ENCODE peak calls at places on chromosomes 2 and 18, in six cellular contexts. One of them, this sample, is unnamed.

GRCh38 chr2:168593713-168594112 is 137.6 kb downstream of the CERS6 start:
- DNase-seq in GM23248: peak; percentile 19
- DNase-seq in PC-3: no peak
- DNase-seq in WERI-Rb-1: no peak
- DNase-seq in right atrium auricular region: no peak
- DNase-seq in aorta: no peak
- DNase-seq in this sample: no peak

GRCh38 chr2:189862751-189863150 is 78.5 kb downstream of the PMS1 start:
- DNase-seq in GM23248: no peak
- DNase-seq in PC-3: no peak
- DNase-seq in WERI-Rb-1: no peak
- DNase-seq in right atrium auricular region: no peak
- DNase-seq in aorta: no peak
- DNase-seq in this sample: no peak

GRCh38 chr2:135985826-135986393 is 484 bp upstream of the DARS1 start:
- DNase-seq in GM23248: no peak
- DNase-seq in PC-3: no peak
- DNase-seq in WERI-Rb-1: no peak
- DNase-seq in right atrium auricular region: no peak
- DNase-seq in aorta: no peak
- DNase-seq in this sample: no peak

GRCh38 chr2:119062179-119062578 is 96.4 kb downstream of the C1QL2 start:
- DNase-seq in GM23248: no peak
- DNase-seq in PC-3: no peak
- DNase-seq in WERI-Rb-1: no peak
- DNase-seq in right atrium auricular region: no peak
- DNase-seq in aorta: no peak
- DNase-seq in this sample: no peak

GRCh38 chr2:188369365-188369764 is 77.7 kb downstream of the GULP1 start:
- DNase-seq in GM23248: peak; percentile 72
- DNase-seq in PC-3: peak; percentile 82
- DNase-seq in WERI-Rb-1: peak; percentile 53
- DNase-seq in right atrium auricular region: no peak
- DNase-seq in aorta: no peak
- DNase-seq in this sample: peak; percentile 69

GRCh38 chr2:96642564-96643350 is at the start of gene FER1L5:
- DNase-seq in GM23248: peak; percentile 57
- DNase-seq in PC-3: no peak
- DNase-seq in WERI-Rb-1: peak; percentile 14
- DNase-seq in right atrium auricular region: no peak
- DNase-seq in aorta: no peak
- DNase-seq in this sample: peak; percentile 82

GRCh38 chr2:36659872-36660312 is 36.6 kb upstream of the VIT start:
- DNase-seq in GM23248: peak; percentile 51
- DNase-seq in PC-3: no peak
- DNase-seq in WERI-Rb-1: no peak
- DNase-seq in right atrium auricular region: no peak
- DNase-seq in aorta: no peak
- DNase-seq in this sample: no peak

GRCh38 chr2:1078326-1078885 is 127.8 kb downstream of the SNTG2 start:
- DNase-seq in GM23248: no peak
- DNase-seq in PC-3: no peak
- DNase-seq in WERI-Rb-1: no peak
- DNase-seq in right atrium auricular region: no peak
- DNase-seq in aorta: no peak
- DNase-seq in this sample: no peak

GRCh38 chr2:174336403-174337336 is 1.9 kb downstream of the SP9 start:
- DNase-seq in GM23248: no peak
- DNase-seq in PC-3: no peak
- DNase-seq in WERI-Rb-1: peak; percentile 59
- DNase-seq in right atrium auricular region: no peak
- DNase-seq in aorta: peak; percentile 51
- DNase-seq in this sample: peak; percentile 89

GRCh38 chr18:40877096-40877495 is 1077.9 kb upstream of the PIK3C3 start:
- DNase-seq in GM23248: peak; percentile 72
- DNase-seq in PC-3: peak; percentile 60
- DNase-seq in WERI-Rb-1: no peak
- DNase-seq in right atrium auricular region: no peak
- DNase-seq in aorta: no peak
- DNase-seq in this sample: no peak

GRCh38 chr2:71788186-71788525 is 334.8 kb downstream of the DYSF start:
- DNase-seq in GM23248: no peak
- DNase-seq in PC-3: no peak
- DNase-seq in WERI-Rb-1: no peak
- DNase-seq in right atrium auricular region: peak; percentile 43
- DNase-seq in aorta: no peak
- DNase-seq in this sample: peak; percentile 27

GRCh38 chr2:207334631-207335371 is 169.1 kb upstream of the KLF7 start:
- DNase-seq in GM23248: peak; percentile 98
- DNase-seq in PC-3: peak; percentile 94
- DNase-seq in WERI-Rb-1: no peak
- DNase-seq in right atrium auricular region: peak; percentile 84
- DNase-seq in aorta: peak; percentile 84
- DNase-seq in this sample: peak; percentile 88

GRCh38 chr2:58146707-58147106 is 94.4 kb downstream of the FANCL start:
- DNase-seq in GM23248: peak; percentile 65
- DNase-seq in PC-3: peak; percentile 68
- DNase-seq in WERI-Rb-1: no peak
- DNase-seq in right atrium auricular region: no peak
- DNase-seq in aorta: no peak
- DNase-seq in this sample: no peak

GRCh38 chr2:64846175-64846574 is 143.0 kb upstream of the SLC1A4 start:
- DNase-seq in GM23248: peak; percentile 53
- DNase-seq in PC-3: no peak
- DNase-seq in WERI-Rb-1: no peak
- DNase-seq in right atrium auricular region: no peak
- DNase-seq in aorta: no peak
- DNase-seq in this sample: no peak

GRCh38 chr2:191696001-191696400 is 18.1 kb downstream of the NABP1 start:
- DNase-seq in GM23248: peak; percentile 97
- DNase-seq in PC-3: peak; percentile 54
- DNase-seq in WERI-Rb-1: no peak
- DNase-seq in right atrium auricular region: no peak
- DNase-seq in aorta: peak; percentile 74
- DNase-seq in this sample: no peak

GRCh38 chr18:76386071-76386470 is 109.0 kb downstream of the ZNF516 start:
- DNase-seq in GM23248: no peak
- DNase-seq in PC-3: no peak
- DNase-seq in WERI-Rb-1: no peak
- DNase-seq in right atrium auricular region: no peak
- DNase-seq in aorta: no peak
- DNase-seq in this sample: no peak
- H3K4me3 ChIP-seq in GM23248: no peak overlapping the region
- H3K4me3 ChIP-seq in PC-3: no peak overlapping the region
- H3K4me3 ChIP-seq in WERI-Rb-1: no peak overlapping the region
- H3K4me3 ChIP-seq in right atrium auricular region: no peak overlapping the region
- H3K4me3 ChIP-seq in aorta: no peak overlapping the region
- H3K4me3 ChIP-seq in this sample: no peak overlapping the region

DNA sequence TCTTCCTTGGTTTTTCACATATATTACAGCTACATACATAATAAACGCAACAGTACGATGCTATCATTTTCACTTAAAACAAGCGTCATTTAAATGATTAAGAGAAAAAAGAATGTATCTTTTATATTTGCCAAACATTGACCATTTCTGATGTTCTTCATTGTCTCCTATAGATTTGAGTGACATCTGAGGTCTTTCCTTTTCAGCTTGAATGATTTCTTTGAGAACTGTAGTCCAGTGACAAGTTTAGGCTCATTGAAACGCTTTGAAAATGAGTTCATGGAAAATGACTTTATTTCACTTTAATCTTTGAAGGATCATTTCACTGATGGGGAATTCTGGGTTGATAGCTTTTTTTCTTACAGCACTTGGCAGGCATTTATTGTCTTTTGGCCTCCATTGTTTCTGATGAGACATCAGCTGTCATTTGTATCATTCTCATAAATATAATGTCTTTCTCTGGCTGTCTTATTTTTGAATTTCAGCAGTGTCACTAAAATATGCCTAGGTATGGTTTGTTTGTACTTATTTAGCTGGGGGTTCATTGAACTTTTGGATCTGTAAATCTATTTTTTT is 10.9 kb downstream of the TGIF1 start:
- DNase-seq in GM23248: no peak
- DNase-seq in PC-3: no peak
- DNase-seq in WERI-Rb-1: no peak
- DNase-seq in right atrium auricular region: no peak
- DNase-seq in aorta: no peak
- DNase-seq in this sample: no peak
- H3K27ac ChIP-seq in GM23248: no peak overlapping the region
- H3K27ac ChIP-seq in PC-3: no peak overlapping the region
- H3K27ac ChIP-seq in WERI-Rb-1: no peak overlapping the region
- H3K27ac ChIP-seq in right atrium auricular region: no peak overlapping the region
- H3K27ac ChIP-seq in aorta: no peak overlapping the region
- H3K27ac ChIP-seq in this sample: peak overlapping the region; percentile 42

GRCh38 chr2:138122891-138123290 is 158.6 kb downstream of the HNMT start:
- DNase-seq in GM23248: peak; percentile 2
- DNase-seq in PC-3: peak; percentile 39
- DNase-seq in WERI-Rb-1: no peak
- DNase-seq in right atrium auricular region: no peak
- DNase-seq in aorta: no peak
- DNase-seq in this sample: no peak

GRCh38 chr2:138123741-138124140 is 159.5 kb downstream of the HNMT start:
- DNase-seq in GM23248: no peak
- DNase-seq in PC-3: no peak
- DNase-seq in WERI-Rb-1: no peak
- DNase-seq in right atrium auricular region: no peak
- DNase-seq in aorta: no peak
- DNase-seq in this sample: no peak

GRCh38 chr2:138124521-138124920 is 160.2 kb downstream of the HNMT start:
- DNase-seq in GM23248: no peak
- DNase-seq in PC-3: no peak
- DNase-seq in WERI-Rb-1: no peak
- DNase-seq in right atrium auricular region: no peak
- DNase-seq in aorta: no peak
- DNase-seq in this sample: no peak

GRCh38 chr2:138125306-138125900 is 161.1 kb downstream of the HNMT start:
- DNase-seq in GM23248: no peak
- DNase-seq in PC-3: no peak
- DNase-seq in WERI-Rb-1: no peak
- DNase-seq in right atrium auricular region: no peak
- DNase-seq in aorta: no peak
- DNase-seq in this sample: no peak

DNA sequence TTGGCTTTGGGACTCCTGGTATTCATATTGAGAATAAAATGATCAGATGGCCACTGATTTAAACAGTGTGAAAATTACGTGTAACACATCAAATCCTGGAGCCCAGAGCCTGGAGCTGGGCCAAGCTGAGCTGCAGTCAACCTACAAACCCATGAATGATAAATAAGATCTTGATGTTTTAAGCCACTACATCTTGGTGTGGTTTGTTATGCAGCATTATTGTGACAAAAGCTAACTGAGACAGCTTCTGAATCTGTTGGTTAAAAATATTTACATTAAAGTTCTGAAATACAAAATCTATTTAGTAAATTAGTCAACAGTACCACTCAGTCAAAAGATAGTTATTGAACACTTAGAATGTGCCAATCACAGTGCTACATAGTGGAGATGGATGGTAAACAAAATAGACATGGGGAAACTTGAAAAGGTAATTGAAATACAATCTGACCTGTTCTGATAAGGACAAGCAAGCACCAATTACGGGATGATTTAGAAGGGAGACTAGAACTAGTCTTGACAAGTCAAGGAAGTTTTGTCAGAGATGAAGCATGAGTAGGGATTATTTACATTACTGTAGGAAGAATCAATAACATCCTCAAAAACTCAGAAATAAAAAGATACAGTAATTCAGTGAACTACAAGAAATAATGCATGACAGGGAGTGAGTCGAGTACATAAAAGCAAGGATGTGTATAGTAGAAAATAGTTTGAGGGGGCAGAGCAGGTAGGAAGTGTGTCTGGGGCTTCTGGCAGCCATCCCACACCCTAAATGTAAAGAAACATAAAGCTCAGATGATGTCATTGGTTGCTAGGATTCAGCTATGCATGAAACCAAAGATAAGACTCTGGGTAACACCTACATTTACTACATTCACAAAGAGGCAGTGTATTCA is 157.7 kb downstream of the HNMT start:
- DNase-seq in GM23248: no peak
- DNase-seq in PC-3: peak; percentile 61
- DNase-seq in WERI-Rb-1: no peak
- DNase-seq in right atrium auricular region: no peak
- DNase-seq in aorta: no peak
- DNase-seq in this sample: no peak
- H3K4me3 ChIP-seq in GM23248: no peak overlapping the region
- H3K4me3 ChIP-seq in PC-3: no peak overlapping the region
- H3K4me3 ChIP-seq in WERI-Rb-1: no peak overlapping the region
- H3K4me3 ChIP-seq in right atrium auricular region: no peak overlapping the region
- H3K4me3 ChIP-seq in aorta: no peak overlapping the region
- H3K4me3 ChIP-seq in this sample: no peak overlapping the region

DNA sequence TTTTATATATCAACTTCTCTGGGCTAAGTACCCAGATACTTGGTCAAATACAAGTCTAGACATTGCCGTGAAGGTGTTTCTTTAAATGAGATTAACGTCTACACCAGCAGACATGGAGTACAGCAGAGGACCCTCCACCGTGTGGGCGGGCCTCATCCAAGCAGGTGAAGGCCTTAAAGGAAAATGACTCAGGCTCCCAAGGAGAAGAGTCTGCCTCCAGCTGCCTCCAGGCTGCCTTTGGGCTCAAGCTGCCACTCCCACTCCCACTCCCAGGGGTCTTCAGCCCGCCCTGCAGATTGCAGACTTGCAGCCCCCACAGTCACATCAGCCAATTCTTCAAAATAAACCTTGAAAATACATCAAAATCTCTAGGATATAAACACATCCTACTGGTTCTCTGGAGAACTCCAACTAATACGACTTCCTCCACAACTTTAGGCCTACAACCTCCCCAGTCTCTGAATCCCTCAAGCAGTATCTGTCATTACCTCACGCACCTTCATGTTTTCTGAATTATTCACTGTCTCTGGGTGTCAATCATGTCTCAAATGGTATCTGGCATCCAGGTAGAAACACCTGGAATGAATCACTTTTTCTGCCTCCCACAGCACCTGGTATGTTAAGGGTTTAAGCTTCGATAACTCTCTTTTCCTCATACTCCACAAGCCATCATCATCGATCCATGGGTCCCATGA is 6.9 kb downstream of the ITGB1BP1 start:
- DNase-seq in GM23248: no peak
- DNase-seq in PC-3: peak; percentile 24
- DNase-seq in WERI-Rb-1: no peak
- DNase-seq in right atrium auricular region: no peak
- DNase-seq in aorta: no peak
- DNase-seq in this sample: no peak
- H3K27ac ChIP-seq in GM23248: peak overlapping the region; percentile 55
- H3K27ac ChIP-seq in PC-3: no peak overlapping the region
- H3K27ac ChIP-seq in WERI-Rb-1: no peak overlapping the region
- H3K27ac ChIP-seq in right atrium auricular region: no peak overlapping the region
- H3K27ac ChIP-seq in aorta: no peak overlapping the region
- H3K27ac ChIP-seq in this sample: no peak overlapping the region

This sample was measured in endodermal cell.